ENCODE peak calls at places on chromosomes 13 and 19, in five cellular contexts. J is anterior cingulate cortex; H is AG10803; M is effector memory CD4-positive, alpha-beta T cell; P is NCI-H2081. Q is an unnamed sample.

GRCh38 chr13:36858285-36858684 is 39.3 kb downstream of the RFXAP start:
- DNase-seq in J (no peak), H (peak), P (peak), M (no peak), Q (peak)

GRCh38 chr19:19134687-19135158 is 3.6 kb downstream of the TMEM161A start:
- DNase-seq in J (no peak), H (no peak), P (no peak), M (peak), Q (peak)

GRCh38 chr13:87884874-87885273 is 213.7 kb downstream of the SLITRK5 start:
- DNase-seq in P (peak), M (no peak), H (no peak), J (no peak), Q (peak)

GRCh38 chr13:110199046-110199831 is 107.7 kb downstream of the COL4A1 start:
- DNase-seq in M (no peak), H (no peak), P (no peak), J (no peak), Q (no peak)

GRCh38 chr19:46620716-46621115 is 4.2 kb downstream of the PTGIR start:
- DNase-seq in M (no peak), P (no peak), J (no peak), H (peak), Q (no peak)

GRCh38 chr19:34364830-34365462 is at the start of gene GPI:
- DNase-seq in J (peak), H (peak), M (peak), P (peak), Q (peak)

GRCh38 chr19:4069331-4069959 is 2.7 kb upstream of the ZBTB7A start:
- DNase-seq in J (no peak), H (no peak), P (no peak), M (peak), Q (no peak)

GRCh38 chr19:16051254-16052025 is 24.9 kb upstream of the TPM4 start:
- DNase-seq in J (no peak), P (no peak), H (no peak), M (peak), Q (peak)

GRCh38 chr13:68467160-68467559 is 1237.0 kb upstream of the PCDH9 start:
- DNase-seq in P (no peak), H (no peak), J (no peak), M (no peak), Q (no peak)

GRCh38 chr19:58096884-58097283 is 1.1 kb downstream of the ZSCAN18 start:
- DNase-seq in M (no peak), P (no peak), H (no peak), J (no peak), Q (no peak)

GRCh38 chr13:31008400-31009115 is 76.1 kb downstream of the TEX26 start:
- DNase-seq in J (no peak), M (no peak), H (no peak), P (no peak), Q (no peak)

GRCh38 chr13:25252229-25252628 is 35.1 kb downstream of the MTMR6 start:
- DNase-seq in H (no peak), M (no peak), P (no peak), J (no peak), Q (no peak)

Q was measured in NCI-H69.